ENCODE peak calls at places on chromosomes 16 and 17, in eight cellular contexts. P is heart left ventricle; G is sigmoid colon; X is neural progenitor cell; M is CD8-positive, alpha-beta T cell; V is fibroblast of lung; S is GM23338; F is prostate gland. K is an unnamed sample. For H3K4me1, the result is how much of the 10 kb centered on the place peaks cover.

GRCh38 chr17:57485566-57485865 is 229.2 kb downstream of the MSI2 start:
- DNase-seq in P (no peak), G (no peak), X (no peak), M (no peak), V (peak), S (no peak), F (no peak), K (no peak)

GRCh38 chr16:81852347-81852746 is 73.3 kb downstream of the PLCG2 start:
- DNase-seq in P (no peak), G (no peak), X (no peak), M (no peak), V (no peak), S (no peak), F (no peak), K (no peak)

GRCh38 chr17:1315891-1316403 is 36.5 kb downstream of the TRARG1 start:
- DNase-seq in P (peak), G (no peak), X (no peak), M (no peak), V (no peak), S (no peak), F (no peak), K (no peak)

GRCh38 chr17:28427372-28427771 is 21.4 kb upstream of the SLC46A1 start:
- DNase-seq in P (no peak), G (no peak), X (no peak), M (no peak), V (no peak), S (no peak), F (no peak), K (no peak)

GRCh38 chr17:32161506-32162365 is 19.4 kb downstream of the RHOT1 start:
- DNase-seq in P (no peak), G (no peak), X (no peak), M (no peak), V (peak), S (no peak), F (no peak), K (peak)

GRCh38 chr16:47779201-47780016 is 318.3 kb downstream of the PHKB start:
- DNase-seq in P (no peak), G (no peak), X (no peak), M (peak), V (peak), S (no peak), F (no peak), K (no peak)

GRCh38 chr16:57504001-57504400 is 17.7 kb upstream of the DOK4 start:
- DNase-seq in P (no peak), G (no peak), X (no peak), M (no peak), V (no peak), S (no peak), F (no peak), K (no peak)

GRCh38 chr17:72113751-72114150 is 7.1 kb upstream of the SOX9 start:
- DNase-seq in P (no peak), G (no peak), X (no peak), M (no peak), V (no peak), S (no peak), F (no peak), K (no peak)

GRCh38 chr17:36149296-36149820 is 27.1 kb downstream of the TBC1D3B start:
- DNase-seq in P (peak), G (peak), X (no peak), M (no peak), V (peak), S (no peak), F (no peak), K (no peak)

GRCh38 chr16:65538945-65539344 is 417.1 kb upstream of the CDH11 start:
- DNase-seq in P (no peak), G (no peak), X (no peak), M (no peak), V (peak), S (no peak), F (no peak), K (no peak)

GRCh38 chr17:11601661-11602060 is 3.4 kb downstream of the DNAH9 start:
- DNase-seq in P (no peak), G (no peak), X (no peak), M (no peak), V (no peak), S (no peak), F (no peak), K (no peak)

GRCh38 chr16:53509906-53510703 is 7.1 kb upstream of the AKTIP start:
- DNase-seq in P (peak), G (peak), X (peak), M (peak), V (peak), S (peak), F (peak), K (no peak)

GRCh38 chr17:72523491-72523890 is 402.7 kb downstream of the SOX9 start:
- DNase-seq in P (no peak), G (no peak), X (no peak), M (no peak), V (no peak), S (no peak), F (no peak), K (no peak)

GRCh38 chr17:76953926-76954325 is 85.7 kb downstream of the MGAT5B start:
- DNase-seq in P (no peak), G (no peak), X (no peak), M (no peak), V (no peak), S (no peak), F (no peak), K (no peak)

GRCh38 chr16:53053967-53054669 is 673 bp upstream of the CHD9 start:
- DNase-seq in P (peak), G (peak), X (no peak), M (no peak), V (peak), S (no peak), F (peak), K (no peak)

GRCh38 chr16:34801875-34802274 is 1342.5 kb downstream of the TP53TG3F start:
- DNase-seq in P (peak), G (no peak), X (no peak), M (no peak), V (no peak), S (no peak), F (no peak), K (no peak)

GRCh38 chr17:2444382-2444781 is 43.5 kb upstream of the MNT start:
- DNase-seq in P (no peak), G (no peak), X (no peak), M (no peak), V (no peak), S (no peak), F (no peak), K (no peak)

GRCh38 chr16:2174396-2175131 is 19.0 kb downstream of the TRAF7 start:
- DNase-seq in P (no peak), G (no peak), X (no peak), M (no peak), V (no peak), S (no peak), F (no peak), K (no peak)

GRCh38 chr17:63425478-63425877 is 20.6 kb downstream of the CYB561 start:
- DNase-seq in P (peak), G (peak), X (peak), M (peak), V (peak), S (peak), F (peak), K (no peak)

GRCh38 chr16:24070851-24071250 is 185.3 kb upstream of the CACNG3 start:
- DNase-seq in P (no peak), G (no peak), X (peak), M (no peak), V (peak), S (peak), F (no peak), K (no peak)

GRCh38 chr16:8729779-8730334 is 55.4 kb downstream of the ABAT start:
- DNase-seq in P (no peak), G (peak), X (no peak), M (no peak), V (no peak), S (no peak), F (no peak), K (no peak)

GRCh38 chr17:51734462-51734861 is 424.1 kb downstream of the CA10 start:
- DNase-seq in P (peak), G (no peak), X (peak), M (no peak), V (no peak), S (peak), F (no peak), K (no peak)
- TF ChIP-seq CTCF in P (peak), G (no peak), X (peak), M (no peak), V (no peak), S (peak), F (peak), K (peak)

DNA sequence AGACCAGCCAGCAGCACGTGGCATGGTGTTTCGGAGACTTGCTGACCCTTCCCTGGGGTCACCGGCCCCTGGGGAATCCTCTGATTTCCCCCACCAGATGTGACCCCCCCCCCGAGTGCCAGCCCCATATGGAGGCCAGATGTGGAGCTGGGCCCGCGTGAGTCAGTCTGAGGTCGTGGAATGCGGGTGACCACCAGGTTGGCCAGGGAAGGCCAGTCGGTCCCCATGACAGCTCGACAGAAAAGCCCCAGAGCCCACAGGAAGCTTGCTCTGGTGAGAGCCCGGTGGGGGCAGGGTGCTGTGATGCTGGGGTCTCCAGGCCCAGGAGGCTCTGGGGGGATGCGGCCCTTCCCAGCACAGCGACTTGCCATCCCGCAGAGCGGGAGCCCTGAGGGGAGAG is 209.0 kb downstream of the NTN1 start:
- DNase-seq in P (peak), G (no peak), X (no peak), M (no peak), V (peak), S (no peak), F (no peak), K (no peak)
- H3K4me1 ChIP-seq in P (under half), G (under half), X (under half), M (under half), V (under half), S (under half), F (under half), K (under half)

GRCh38 chr17:78910885-78911284 is 7.9 kb upstream of the CEP295NL start:
- DNase-seq in P (no peak), G (no peak), X (no peak), M (no peak), V (no peak), S (no peak), F (no peak), K (no peak)
- H3K27ac ChIP-seq in P (peak), G (peak), X (no peak), M (no peak), V (no peak), S (no peak), F (no peak), K (no peak)

GRCh38 chr17:17994770-17995169 is 22.1 kb downstream of the DRC3 start:
- DNase-seq in P (peak), G (no peak), X (no peak), M (no peak), V (no peak), S (no peak), F (no peak), K (peak)

GRCh38 chr17:17990282-17990681 is 17.6 kb downstream of the DRC3 start:
- DNase-seq in P (no peak), G (no peak), X (no peak), M (no peak), V (peak), S (no peak), F (no peak), K (no peak)

GRCh38 chr17:17993366-17993765 is 20.7 kb downstream of the DRC3 start:
- DNase-seq in P (no peak), G (no peak), X (no peak), M (no peak), V (no peak), S (no peak), F (no peak), K (no peak)

GRCh38 chr17:17993852-17994251 is 21.2 kb downstream of the DRC3 start:
- DNase-seq in P (no peak), G (no peak), X (no peak), M (no peak), V (no peak), S (no peak), F (no peak), K (no peak)

GRCh38 chr17:17994271-17994670 is 21.6 kb downstream of the DRC3 start:
- DNase-seq in P (peak), G (no peak), X (peak), M (peak), V (no peak), S (peak), F (no peak), K (no peak)
- TF ChIP-seq CTCF in P (peak), G (no peak), X (peak), M (peak), V (peak), S (peak), F (no peak), K (peak)

DNA sequence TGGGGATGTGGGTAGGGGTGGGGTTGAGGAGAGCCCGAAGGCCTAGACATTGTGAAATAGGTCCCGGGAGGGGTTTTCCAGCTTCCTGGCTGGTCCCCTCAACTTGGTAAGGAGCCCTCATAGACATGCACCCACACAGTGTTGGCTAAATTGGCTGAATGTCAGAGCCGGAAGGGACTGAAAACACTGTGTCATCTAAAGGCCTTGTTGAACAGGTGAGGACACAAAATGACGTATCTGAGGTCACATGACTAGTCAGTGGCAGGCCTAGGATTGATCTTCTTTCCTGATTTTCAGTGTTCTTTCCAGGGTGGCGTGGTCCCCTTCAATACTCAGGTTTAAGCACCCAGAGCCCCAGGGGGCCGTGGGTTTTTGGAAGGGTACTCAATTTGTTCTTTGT is 27.6 kb downstream of the ITGB3 start:
- DNase-seq in P (no peak), G (no peak), X (no peak), M (no peak), V (no peak), S (no peak), F (no peak), K (no peak)
- H3K4me1 ChIP-seq in P (under half), G (under half), X (under half), M (under half), V (under half), S (under half), F (under half), K (under half)

K was measured in foreskin keratinocyte.